ENCODE peak calls at places on chromosomes 6 and 20, in five cellular contexts. One of them, this sample, is unnamed.

GRCh38 chr6:156016186-156016976 is 560.7 kb upstream of the NOX3 start:
- DNase-seq in ovary: no peak
- DNase-seq in adrenal gland: no peak
- DNase-seq in suprapubic skin: no peak
- DNase-seq in upper lobe of left lung: no peak
- DNase-seq in this sample: no peak

GRCh38 chr20:25011261-25011660 is 18.7 kb upstream of the APMAP start:
- DNase-seq in upper lobe of left lung: no peak
- DNase-seq in adrenal gland: no peak
- DNase-seq in suprapubic skin: no peak
- DNase-seq in ovary: no peak
- DNase-seq in this sample: peak; percentile 10

GRCh38 chr6:116524236-116524635 is 12.8 kb downstream of the CALHM5 start:
- DNase-seq in adrenal gland: no peak
- DNase-seq in suprapubic skin: no peak
- DNase-seq in ovary: no peak
- DNase-seq in upper lobe of left lung: no peak
- DNase-seq in this sample: no peak

GRCh38 chr6:67768972-67769371 is 866.1 kb upstream of the ADGRB3 start:
- DNase-seq in adrenal gland: no peak
- DNase-seq in upper lobe of left lung: no peak
- DNase-seq in suprapubic skin: no peak
- DNase-seq in ovary: no peak
- DNase-seq in this sample: no peak

GRCh38 chr6:157760589-157761330 is 62.3 kb upstream of the SNX9 start:
- DNase-seq in ovary: no peak
- DNase-seq in upper lobe of left lung: no peak
- DNase-seq in suprapubic skin: no peak
- DNase-seq in adrenal gland: no peak
- DNase-seq in this sample: no peak

GRCh38 chr20:61833807-61834610 is 231.7 kb downstream of the TAF4 start:
- DNase-seq in ovary: no peak
- DNase-seq in adrenal gland: no peak
- DNase-seq in suprapubic skin: no peak
- DNase-seq in upper lobe of left lung: no peak
- DNase-seq in this sample: no peak

GRCh38 chr6:143958839-143959399 is 49.1 kb downstream of the PLAGL1 start:
- DNase-seq in adrenal gland: no peak
- DNase-seq in suprapubic skin: no peak
- DNase-seq in upper lobe of left lung: peak; percentile 58
- DNase-seq in ovary: no peak
- DNase-seq in this sample: no peak

GRCh38 chr20:38926934-38927616 is 858 bp downstream of the FAM83D start:
- DNase-seq in suprapubic skin: no peak
- DNase-seq in adrenal gland: no peak
- DNase-seq in upper lobe of left lung: no peak
- DNase-seq in ovary: no peak
- DNase-seq in this sample: no peak

GRCh38 chr6:10722570-10722819 is 375 bp upstream of the TMEM14C start:
- DNase-seq in adrenal gland: no peak
- DNase-seq in ovary: no peak
- DNase-seq in upper lobe of left lung: no peak
- DNase-seq in suprapubic skin: no peak
- DNase-seq in this sample: no peak

GRCh38 chr6:9334979-9335378 is 899.6 kb upstream of the SLC35B3 start:
- DNase-seq in upper lobe of left lung: no peak
- DNase-seq in suprapubic skin: no peak
- DNase-seq in ovary: no peak
- DNase-seq in adrenal gland: no peak
- DNase-seq in this sample: no peak

GRCh38 chr20:61513124-61514017 is 261.3 kb downstream of the CDH4 start:
- DNase-seq in ovary: no peak
- DNase-seq in adrenal gland: no peak
- DNase-seq in upper lobe of left lung: no peak
- DNase-seq in suprapubic skin: no peak
- DNase-seq in this sample: no peak

GRCh38 chr20:44370639-44371218 is 15.2 kb downstream of the HNF4A start:
- DNase-seq in adrenal gland: no peak
- DNase-seq in suprapubic skin: no peak
- DNase-seq in upper lobe of left lung: peak; percentile 38
- DNase-seq in ovary: no peak
- DNase-seq in this sample: no peak

GRCh38 chr20:58137651-58138265 is 90.7 kb downstream of the ANKRD60 start:
- DNase-seq in adrenal gland: no peak
- DNase-seq in ovary: no peak
- DNase-seq in suprapubic skin: peak; percentile 34
- DNase-seq in upper lobe of left lung: no peak
- DNase-seq in this sample: peak; percentile 12

GRCh38 chr6:89970609-89971337 is 76.5 kb downstream of the GJA10 start:
- DNase-seq in adrenal gland: peak; percentile 47
- DNase-seq in upper lobe of left lung: no peak
- DNase-seq in ovary: peak; percentile 8
- DNase-seq in suprapubic skin: no peak
- DNase-seq in this sample: no peak

GRCh38 chr20:1820137-1821074 is 74.8 kb upstream of the SIRPA start:
- DNase-seq in ovary: no peak
- DNase-seq in suprapubic skin: peak; percentile 46
- DNase-seq in adrenal gland: peak; percentile 34
- DNase-seq in upper lobe of left lung: no peak
- DNase-seq in this sample: no peak

GRCh38 chr6:15457903-15458530 is 204.8 kb downstream of the DTNBP1 start:
- DNase-seq in adrenal gland: no peak
- DNase-seq in upper lobe of left lung: no peak
- DNase-seq in ovary: no peak
- DNase-seq in suprapubic skin: no peak
- DNase-seq in this sample: no peak

GRCh38 chr6:113320653-113321052 is 536.5 kb upstream of the MARCKS start:
- DNase-seq in ovary: no peak
- DNase-seq in adrenal gland: no peak
- DNase-seq in upper lobe of left lung: no peak
- DNase-seq in suprapubic skin: no peak
- DNase-seq in this sample: no peak

GRCh38 chr6:167683028-167683862 is 143.5 kb upstream of the AFDN start:
- DNase-seq in ovary: peak; percentile 84
- DNase-seq in upper lobe of left lung: no peak
- DNase-seq in suprapubic skin: peak; percentile 52
- DNase-seq in adrenal gland: peak; percentile 80
- DNase-seq in this sample: peak; percentile 81

GRCh38 chr20:17765584-17765983 is 65.8 kb downstream of the BANF2 start:
- DNase-seq in upper lobe of left lung: no peak
- DNase-seq in adrenal gland: no peak
- DNase-seq in suprapubic skin: no peak
- DNase-seq in ovary: no peak
- DNase-seq in this sample: no peak

GRCh38 chr20:24878657-24879056 is 70.4 kb upstream of the CST7 start:
- DNase-seq in upper lobe of left lung: peak; percentile 12
- DNase-seq in adrenal gland: no peak
- DNase-seq in ovary: no peak
- DNase-seq in suprapubic skin: no peak
- DNase-seq in this sample: no peak

GRCh38 chr6:31197559-31198305 is 27.2 kb upstream of the POU5F1 start:
- DNase-seq in upper lobe of left lung: peak; percentile 94
- DNase-seq in adrenal gland: peak; percentile 94
- DNase-seq in suprapubic skin: peak; percentile 96
- DNase-seq in ovary: peak; percentile 89
- DNase-seq in this sample: peak; percentile 92
- TF ChIP-seq POLR2A in upper lobe of left lung: peak; percentile 84
- TF ChIP-seq POLR2A in adrenal gland: peak; percentile 78
- TF ChIP-seq POLR2A in suprapubic skin: peak; percentile 75
- TF ChIP-seq POLR2A in ovary: peak; percentile 78
- TF ChIP-seq POLR2A in this sample: peak; percentile 86

GRCh38 chr20:8020314-8021079 is 936 bp upstream of the TMX4 start:
- DNase-seq in upper lobe of left lung: no peak
- DNase-seq in adrenal gland: no peak
- DNase-seq in ovary: no peak
- DNase-seq in suprapubic skin: no peak
- DNase-seq in this sample: no peak

GRCh38 chr20:8021541-8022269 is 2.1 kb upstream of the TMX4 start:
- DNase-seq in suprapubic skin: no peak
- DNase-seq in ovary: no peak
- DNase-seq in upper lobe of left lung: no peak
- DNase-seq in adrenal gland: no peak
- DNase-seq in this sample: no peak

GRCh38 chr20:8018928-8019177 is 708 bp downstream of the TMX4 start:
- DNase-seq in upper lobe of left lung: no peak
- DNase-seq in suprapubic skin: no peak
- DNase-seq in adrenal gland: no peak
- DNase-seq in ovary: no peak
- DNase-seq in this sample: no peak

GRCh38 chr20:8019998-8020247 is 362 bp upstream of the TMX4 start:
- DNase-seq in suprapubic skin: no peak
- DNase-seq in adrenal gland: no peak
- DNase-seq in upper lobe of left lung: no peak
- DNase-seq in ovary: no peak
- DNase-seq in this sample: no peak

DNA sequence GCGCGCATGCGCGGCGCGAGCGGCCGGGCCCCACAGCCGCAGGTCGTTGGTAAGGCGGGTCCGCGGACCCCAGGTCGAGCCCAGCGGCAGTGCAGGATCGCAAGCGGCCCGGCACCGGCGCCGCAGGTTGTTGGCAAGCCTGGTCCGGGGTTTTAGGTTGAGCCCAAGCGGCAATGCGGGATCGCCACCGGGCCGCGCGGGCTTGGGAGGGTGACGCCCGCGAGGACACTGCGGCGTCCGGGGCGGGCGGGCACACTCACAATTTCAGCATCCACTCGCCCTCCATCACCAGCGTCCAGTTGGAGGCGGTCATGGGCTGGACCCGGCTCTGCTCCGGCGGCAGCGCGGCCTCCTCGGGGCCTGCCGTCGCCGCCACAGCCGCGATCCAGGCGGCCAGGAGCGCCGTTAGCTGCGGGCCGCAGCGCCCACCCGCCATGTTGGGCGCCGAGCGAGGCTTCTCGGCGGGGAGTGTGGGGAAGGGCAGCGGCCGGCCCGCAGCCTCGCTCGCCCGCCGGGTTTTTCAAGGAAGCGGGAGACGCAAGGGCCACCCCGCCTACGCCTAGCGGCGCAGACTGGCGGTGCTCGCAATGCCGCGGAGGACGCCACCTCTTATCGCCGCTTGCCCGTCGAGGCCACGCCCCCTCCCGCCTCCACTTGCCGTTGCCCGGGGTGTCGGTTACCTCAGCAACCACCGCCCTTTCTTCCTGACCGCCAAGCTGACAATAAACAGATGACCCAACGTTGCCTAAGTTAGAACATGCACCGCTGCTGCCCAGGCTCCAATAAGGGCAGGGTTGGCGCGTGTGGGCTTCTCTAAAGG is at the start of gene TMX4:
- DNase-seq in upper lobe of left lung: peak; percentile 99
- DNase-seq in adrenal gland: peak; percentile 99
- DNase-seq in suprapubic skin: peak; percentile 98
- DNase-seq in ovary: peak; percentile 97
- DNase-seq in this sample: peak; percentile 96
- TF ChIP-seq POLR2A in upper lobe of left lung: peak; percentile 97
- TF ChIP-seq POLR2A in adrenal gland: peak; percentile 99
- TF ChIP-seq POLR2A in suprapubic skin: peak; percentile 94
- TF ChIP-seq POLR2A in ovary: peak; percentile 90
- TF ChIP-seq POLR2A in this sample: peak; percentile 77

GRCh38 chr6:122401104-122401503 is 1.7 kb downstream of the HSF2 start:
- DNase-seq in suprapubic skin: no peak
- DNase-seq in upper lobe of left lung: no peak
- DNase-seq in ovary: no peak
- DNase-seq in adrenal gland: no peak
- DNase-seq in this sample: no peak

GRCh38 chr6:122400121-122400450 is 634 bp downstream of the HSF2 start:
- DNase-seq in upper lobe of left lung: no peak
- DNase-seq in suprapubic skin: peak; percentile 68
- DNase-seq in adrenal gland: no peak
- DNase-seq in ovary: no peak
- DNase-seq in this sample: no peak

GRCh38 chr6:122399055-122399347 is 451 bp upstream of the HSF2 start:
- DNase-seq in ovary: no peak
- DNase-seq in adrenal gland: no peak
- DNase-seq in suprapubic skin: no peak
- DNase-seq in upper lobe of left lung: no peak
- DNase-seq in this sample: no peak

GRCh38 chr6:122400467-122401089 is 1.1 kb downstream of the HSF2 start:
- DNase-seq in ovary: no peak
- DNase-seq in suprapubic skin: no peak
- DNase-seq in adrenal gland: no peak
- DNase-seq in upper lobe of left lung: no peak
- DNase-seq in this sample: no peak

DNA sequence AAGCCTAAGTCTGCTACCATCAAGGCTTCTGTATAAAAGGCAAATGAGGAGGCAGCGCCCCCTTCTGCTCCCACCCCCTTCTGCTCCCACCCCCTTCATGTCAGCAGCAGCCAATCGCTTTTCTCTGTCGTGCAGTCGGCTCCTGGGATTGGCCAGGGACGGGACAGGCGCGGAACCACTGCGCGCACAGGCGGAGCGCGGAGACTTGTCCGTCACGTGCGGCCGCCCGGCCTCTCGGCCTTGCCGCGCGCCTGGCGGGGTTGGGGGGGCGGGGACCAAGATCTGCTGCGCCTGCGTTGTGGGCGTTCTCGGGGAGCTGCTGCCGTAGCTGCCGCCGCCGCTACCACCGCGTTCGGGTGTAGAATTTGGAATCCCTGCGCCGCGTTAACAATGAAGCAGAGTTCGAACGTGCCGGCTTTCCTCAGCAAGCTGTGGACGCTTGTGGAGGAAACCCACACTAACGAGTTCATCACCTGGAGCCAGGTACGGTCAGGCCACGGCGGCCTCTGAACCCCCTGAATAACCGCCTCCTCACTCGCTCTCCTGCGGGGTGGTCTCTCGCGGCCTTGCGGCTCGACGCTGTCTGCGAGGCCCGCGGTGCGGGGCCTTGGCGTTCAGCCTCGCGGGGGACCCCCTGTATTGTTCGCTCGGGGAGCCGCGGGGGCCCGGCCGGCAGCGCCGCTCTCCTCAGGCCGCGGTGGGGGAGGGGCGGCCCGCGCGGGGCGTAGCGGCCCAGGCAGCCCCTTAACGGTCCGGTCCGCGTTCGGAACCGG is at the start of gene HSF2:
- DNase-seq in ovary: peak; percentile 95
- DNase-seq in adrenal gland: peak; percentile 98
- DNase-seq in upper lobe of left lung: peak; percentile 97
- DNase-seq in suprapubic skin: peak; percentile 98
- DNase-seq in this sample: peak; percentile 97
- TF ChIP-seq POLR2A in ovary: peak; percentile 46
- TF ChIP-seq POLR2A in adrenal gland: peak; percentile 83
- TF ChIP-seq POLR2A in upper lobe of left lung: peak; percentile 68
- TF ChIP-seq POLR2A in suprapubic skin: peak; percentile 6
- TF ChIP-seq POLR2A in this sample: no peak

GRCh38 chr6:149497365-149497764 is 12.6 kb upstream of the ZC3H12D start:
- DNase-seq in suprapubic skin: no peak
- DNase-seq in ovary: no peak
- DNase-seq in upper lobe of left lung: no peak
- DNase-seq in adrenal gland: no peak
- DNase-seq in this sample: no peak

GRCh38 chr6:149500085-149500484 is 15.3 kb upstream of the ZC3H12D start:
- DNase-seq in adrenal gland: no peak
- DNase-seq in ovary: no peak
- DNase-seq in suprapubic skin: no peak
- DNase-seq in upper lobe of left lung: no peak
- DNase-seq in this sample: no peak

GRCh38 chr6:149501201-149501600 is 16.4 kb upstream of the ZC3H12D start:
- DNase-seq in adrenal gland: no peak
- DNase-seq in ovary: no peak
- DNase-seq in upper lobe of left lung: no peak
- DNase-seq in suprapubic skin: no peak
- DNase-seq in this sample: no peak

GRCh38 chr6:149501768-149502167 is 17.0 kb upstream of the ZC3H12D start:
- DNase-seq in upper lobe of left lung: no peak
- DNase-seq in suprapubic skin: no peak
- DNase-seq in adrenal gland: no peak
- DNase-seq in ovary: no peak
- DNase-seq in this sample: no peak

GRCh38 chr6:149499066-149499465 is 14.3 kb upstream of the ZC3H12D start:
- DNase-seq in adrenal gland: no peak
- DNase-seq in ovary: no peak
- DNase-seq in suprapubic skin: no peak
- DNase-seq in upper lobe of left lung: no peak
- DNase-seq in this sample: no peak
- TF ChIP-seq POLR2A in adrenal gland: no peak
- TF ChIP-seq POLR2A in ovary: no peak
- TF ChIP-seq POLR2A in suprapubic skin: no peak
- TF ChIP-seq POLR2A in upper lobe of left lung: peak; percentile 54
- TF ChIP-seq POLR2A in this sample: no peak